ENCODE peak calls at places on chromosomes 11 and 22, in five cellular contexts. N is fibroblast of pulmonary artery, J is mucosa of descending colon, H is NB4, D is cardiac muscle cell. A is an unnamed sample.

GRCh38 chr22:49827853-49828598 is at the start of gene BRD1:
- DNase-seq in J (peak; percentile 76), N (peak; percentile 66), H (peak; percentile 78), D (peak; percentile 84), A (peak; percentile 68)

GRCh38 chr22:36977401-36977861 is 41.8 kb downstream of the TST start:
- DNase-seq in N (no peak), H (peak; percentile 81), D (peak; percentile 82), J (peak; percentile 86), A (peak; percentile 57)

GRCh38 chr11:68181719-68182451 is 31.2 kb downstream of the KMT5B start:
- DNase-seq in N (no peak), J (no peak), H (no peak), D (peak; percentile 18), A (peak; percentile 16)

GRCh38 chr11:71284525-71285092 is 32.2 kb upstream of the SHANK2 start:
- DNase-seq in H (no peak), D (no peak), J (peak; percentile 69), N (no peak), A (no peak)

GRCh38 chr11:16606784-16607674 is 131.4 kb upstream of the C11orf58 start:
- DNase-seq in H (no peak), N (no peak), J (no peak), D (peak; percentile 60), A (no peak)

GRCh38 chr22:44917372-44918165 is 92.2 kb downstream of the PHF21B start:
- DNase-seq in J (no peak), N (no peak), H (no peak), D (no peak), A (no peak)

GRCh38 chr11:48063424-48063978 is 83.1 kb downstream of the PTPRJ start:
- DNase-seq in H (no peak), N (peak; percentile 93), D (peak; percentile 12), J (peak; percentile 22), A (peak; percentile 98)

GRCh38 chr11:133819114-133819513 is 26.2 kb downstream of the SPATA19 start:
- DNase-seq in H (no peak), D (no peak), J (no peak), N (no peak), A (no peak)

GRCh38 chr11:112880454-112880853 is 80.8 kb upstream of the NCAM1 start:
- DNase-seq in N (no peak), D (no peak), J (no peak), H (no peak), A (no peak)

GRCh38 chr11:65440831-65441499 is 18.4 kb downstream of the NEAT1 start:
- DNase-seq in H (no peak), D (no peak), J (no peak), N (peak; percentile 46), A (peak; percentile 73)

GRCh38 chr11:86164106-86164505 is 80.4 kb upstream of the EED start:
- DNase-seq in N (no peak), H (no peak), D (no peak), J (no peak), A (no peak)

GRCh38 chr11:130420478-130421198 is 7.8 kb downstream of the ADAMTS8 start:
- DNase-seq in H (peak; percentile 52), D (no peak), J (no peak), N (peak; percentile 51), A (peak; percentile 37)

GRCh38 chr11:20156280-20156875 is 3.9 kb downstream of the DBX1 start:
- DNase-seq in H (no peak), J (peak; percentile 12), N (no peak), D (no peak), A (no peak)

GRCh38 chr11:86671386-86672006 is 920 bp downstream of the ME3 start:
- DNase-seq in D (no peak), J (peak; percentile 87), H (no peak), N (peak; percentile 26), A (peak; percentile 44)

GRCh38 chr11:106695506-106695905 is 322.8 kb downstream of the GUCY1A2 start:
- DNase-seq in D (no peak), H (no peak), J (no peak), N (peak; percentile 81), A (peak; percentile 85)

GRCh38 chr11:117642396-117642795 is 154.6 kb downstream of the DSCAML1 start:
- DNase-seq in H (no peak), D (no peak), N (no peak), J (no peak), A (no peak)

GRCh38 chr11:117647872-117648271 is 149.1 kb downstream of the DSCAML1 start:
- DNase-seq in D (no peak), N (no peak), H (no peak), J (no peak), A (no peak)

GRCh38 chr11:117646419-117646818 is 150.6 kb downstream of the DSCAML1 start:
- DNase-seq in N (no peak), D (no peak), H (no peak), J (no peak), A (no peak)

GRCh38 chr11:117643606-117644300 is 153.3 kb downstream of the DSCAML1 start:
- DNase-seq in D (peak; percentile 77), H (no peak), N (no peak), J (no peak), A (no peak)

GRCh38 chr11:117644403-117645155 is 152.4 kb downstream of the DSCAML1 start:
- DNase-seq in H (no peak), J (no peak), N (no peak), D (no peak), A (no peak)
- H3K4me3 ChIP-seq in H (no peak overlapping the region), J (no peak overlapping the region), N (no peak overlapping the region), D (no peak overlapping the region), A (no peak overlapping the region)

GRCh38 chr11:69821511-69822040 is 2.4 kb upstream of the FGF3 start:
- DNase-seq in N (no peak), H (peak; percentile 30), D (no peak), J (no peak), A (no peak)
- H3K4me3 ChIP-seq in N (no peak overlapping the region), H (no peak overlapping the region), D (no peak overlapping the region), J (no peak overlapping the region), A (no peak overlapping the region)

GRCh38 chr11:2891901-2892214 is 6.3 kb upstream of the CDKN1C start:
- DNase-seq in N (no peak), H (no peak), D (no peak), J (no peak), A (no peak)
- H3K4me3 ChIP-seq in N (no peak overlapping the region), H (no peak overlapping the region), D (no peak overlapping the region), J (no peak overlapping the region), A (peak overlapping the region; percentile 56)

DNA sequence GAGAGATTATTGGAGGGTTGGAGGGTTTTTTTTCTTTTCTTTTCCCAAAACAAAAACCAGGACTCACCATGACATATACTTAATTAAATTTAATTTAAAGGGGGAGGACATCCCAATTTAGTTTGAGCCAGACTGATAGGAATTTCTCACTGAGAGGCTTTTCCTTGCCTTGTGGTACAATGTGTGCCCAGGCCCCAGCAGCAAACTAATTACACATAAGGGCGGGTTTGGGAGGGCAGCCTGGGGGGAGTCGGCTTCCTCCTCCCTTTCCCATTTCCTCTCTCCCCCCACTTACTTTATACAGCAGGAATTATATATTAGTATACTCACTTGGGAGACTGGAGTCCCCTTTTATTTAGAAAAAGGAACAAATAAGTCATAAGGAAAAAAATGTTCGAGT is 2.9 kb downstream of the TEAD1 start:
- DNase-seq in H (no peak), J (no peak), D (no peak), N (no peak), A (no peak)
- H3K4me3 ChIP-seq in H (no peak overlapping the region), J (no peak overlapping the region), D (peak overlapping the region; percentile 93), N (peak overlapping the region; percentile 80), A (peak overlapping the region; percentile 70)

GRCh38 chr11:44977493-44977984 is 26.9 kb upstream of the TP53I11 start:
- DNase-seq in J (peak; percentile 67), D (no peak), N (peak; percentile 35), H (peak; percentile 65), A (peak; percentile 30)
- H3K4me3 ChIP-seq in J (no peak overlapping the region), D (no peak overlapping the region), N (no peak overlapping the region), H (no peak overlapping the region), A (no peak overlapping the region)

GRCh38 chr22:23068096-23068831 is 2.1 kb upstream of the GNAZ start:
- DNase-seq in N (no peak), D (no peak), J (no peak), H (no peak), A (no peak)

GRCh38 chr22:23067691-23068090 is 2.6 kb upstream of the GNAZ start:
- DNase-seq in N (peak; percentile 2), H (no peak), D (no peak), J (no peak), A (no peak)

GRCh38 chr22:23070418-23071162 is at the start of gene GNAZ:
- DNase-seq in N (no peak), J (peak; percentile 23), D (peak; percentile 30), H (peak; percentile 14), A (peak; percentile 6)

GRCh38 chr22:23069502-23070357 is 589 bp upstream of the GNAZ start:
- DNase-seq in H (peak; percentile 83), N (peak; percentile 85), J (peak; percentile 94), D (peak; percentile 93), A (peak; percentile 89)

DNA sequence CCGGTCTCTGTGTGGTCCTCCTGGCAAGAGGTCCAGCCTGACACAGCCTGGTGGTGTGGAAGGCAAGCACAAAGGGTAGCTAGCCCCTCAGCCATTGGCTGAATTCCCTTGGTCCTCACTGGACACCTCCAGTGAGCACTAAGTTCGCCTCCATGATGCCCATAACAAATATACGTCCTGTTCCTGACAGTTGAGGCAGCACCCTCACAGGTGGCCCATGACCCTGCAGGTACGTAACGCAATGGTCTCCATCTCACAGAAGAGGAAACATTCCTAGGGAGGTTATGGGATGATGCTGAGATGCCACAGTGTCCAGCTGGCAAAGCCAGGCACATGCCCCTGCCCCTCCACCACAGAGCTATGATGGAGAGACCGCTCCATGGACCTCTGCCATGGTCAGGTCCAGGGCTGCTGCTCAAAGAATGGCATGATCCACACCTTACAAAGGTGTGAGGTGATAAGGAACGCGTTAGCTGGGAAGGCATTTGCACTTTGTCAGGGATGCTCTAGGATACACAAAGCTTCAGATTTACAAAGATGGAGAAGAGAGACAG is 1.4 kb upstream of the GNAZ start:
- DNase-seq in H (no peak), D (no peak), J (no peak), N (no peak), A (no peak)
- H3K4me3 ChIP-seq in H (no peak overlapping the region), D (no peak overlapping the region), J (no peak overlapping the region), N (no peak overlapping the region), A (no peak overlapping the region)